ENCODE peak calls at places on chromosomes 16 and 17, in six cellular contexts. One of them, this sample, is unnamed. For H3K27me3, the result is how much of the 10 kb centered on the place peaks cover.

GRCh38 chr17:71114911-71115668 is 945.8 kb downstream of the KCNJ2 start:
- DNase-seq in fibroblast of lung: peak
- DNase-seq in vagina: no peak
- DNase-seq in upper lobe of right lung: no peak
- DNase-seq in cardiac muscle cell: no peak
- DNase-seq in esophagus squamous epithelium: no peak
- DNase-seq in this sample: no peak

GRCh38 chr17:75199886-75200618 is 5.4 kb upstream of the NUP85 start:
- DNase-seq in fibroblast of lung: no peak
- DNase-seq in vagina: no peak
- DNase-seq in upper lobe of right lung: no peak
- DNase-seq in cardiac muscle cell: no peak
- DNase-seq in esophagus squamous epithelium: no peak
- DNase-seq in this sample: no peak

GRCh38 chr16:89156740-89157645 is 14.6 kb upstream of the CDH15 start:
- DNase-seq in fibroblast of lung: no peak
- DNase-seq in vagina: no peak
- DNase-seq in upper lobe of right lung: no peak
- DNase-seq in cardiac muscle cell: no peak
- DNase-seq in esophagus squamous epithelium: no peak
- DNase-seq in this sample: no peak

GRCh38 chr17:71085238-71086033 is 916.1 kb downstream of the KCNJ2 start:
- DNase-seq in fibroblast of lung: peak
- DNase-seq in vagina: no peak
- DNase-seq in upper lobe of right lung: no peak
- DNase-seq in cardiac muscle cell: peak
- DNase-seq in esophagus squamous epithelium: no peak
- DNase-seq in this sample: no peak

GRCh38 chr17:82793974-82794620 is 42.2 kb downstream of the TBCD start:
- DNase-seq in fibroblast of lung: peak
- DNase-seq in vagina: no peak
- DNase-seq in upper lobe of right lung: no peak
- DNase-seq in cardiac muscle cell: no peak
- DNase-seq in esophagus squamous epithelium: no peak
- DNase-seq in this sample: no peak

GRCh38 chr16:88611220-88611821 is 27.1 kb upstream of the IL17C start:
- DNase-seq in fibroblast of lung: no peak
- DNase-seq in vagina: no peak
- DNase-seq in upper lobe of right lung: no peak
- DNase-seq in cardiac muscle cell: no peak
- DNase-seq in esophagus squamous epithelium: no peak
- DNase-seq in this sample: no peak

GRCh38 chr17:77999413-78000173 is 41.1 kb downstream of the TNRC6C start:
- DNase-seq in fibroblast of lung: peak
- DNase-seq in vagina: no peak
- DNase-seq in upper lobe of right lung: no peak
- DNase-seq in cardiac muscle cell: peak
- DNase-seq in esophagus squamous epithelium: no peak
- DNase-seq in this sample: no peak

GRCh38 chr16:79537584-79537983 is 63.0 kb downstream of the MAF start:
- DNase-seq in fibroblast of lung: no peak
- DNase-seq in vagina: no peak
- DNase-seq in upper lobe of right lung: no peak
- DNase-seq in cardiac muscle cell: no peak
- DNase-seq in esophagus squamous epithelium: no peak
- DNase-seq in this sample: no peak

GRCh38 chr17:61405686-61406542 is 6.3 kb downstream of the TBX2 start:
- DNase-seq in fibroblast of lung: peak
- DNase-seq in vagina: no peak
- DNase-seq in upper lobe of right lung: peak
- DNase-seq in cardiac muscle cell: no peak
- DNase-seq in esophagus squamous epithelium: no peak
- DNase-seq in this sample: no peak

GRCh38 chr17:61405047-61405685 is 5.5 kb downstream of the TBX2 start:
- DNase-seq in fibroblast of lung: peak
- DNase-seq in vagina: no peak
- DNase-seq in upper lobe of right lung: no peak
- DNase-seq in cardiac muscle cell: no peak
- DNase-seq in esophagus squamous epithelium: no peak
- DNase-seq in this sample: no peak

GRCh38 chr17:61403846-61404701 is 4.4 kb downstream of the TBX2 start:
- DNase-seq in fibroblast of lung: peak
- DNase-seq in vagina: no peak
- DNase-seq in upper lobe of right lung: peak
- DNase-seq in cardiac muscle cell: no peak
- DNase-seq in esophagus squamous epithelium: no peak
- DNase-seq in this sample: no peak

GRCh38 chr17:61402978-61403845 is 3.6 kb downstream of the TBX2 start:
- DNase-seq in fibroblast of lung: peak
- DNase-seq in vagina: no peak
- DNase-seq in upper lobe of right lung: peak
- DNase-seq in cardiac muscle cell: no peak
- DNase-seq in esophagus squamous epithelium: no peak
- DNase-seq in this sample: no peak

DNA sequence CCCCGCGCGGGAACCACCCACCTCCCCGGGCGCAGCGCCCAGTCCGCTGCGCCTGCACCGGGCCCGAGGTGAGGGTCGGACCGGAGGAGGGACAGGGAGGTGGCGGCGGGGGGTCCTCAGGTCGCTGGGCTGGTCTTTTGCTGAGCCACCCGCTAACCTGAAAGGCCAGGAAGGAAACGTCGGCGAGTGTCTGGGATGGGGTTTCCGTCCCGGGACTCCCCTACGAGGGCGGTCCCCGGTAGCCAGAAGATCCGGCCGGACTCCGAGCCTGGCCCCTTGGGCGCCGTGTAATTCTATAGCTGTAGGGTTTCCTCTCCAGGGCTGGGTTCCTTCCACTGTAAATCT is 5.0 kb downstream of the TBX2 start:
- DNase-seq in fibroblast of lung: no peak
- DNase-seq in vagina: no peak
- DNase-seq in upper lobe of right lung: peak
- DNase-seq in cardiac muscle cell: no peak
- DNase-seq in esophagus squamous epithelium: no peak
- DNase-seq in this sample: no peak
- H3K27me3 ChIP-seq in fibroblast of lung: under half
- H3K27me3 ChIP-seq in vagina: under half
- H3K27me3 ChIP-seq in upper lobe of right lung: half or more
- H3K27me3 ChIP-seq in cardiac muscle cell: half or more
- H3K27me3 ChIP-seq in esophagus squamous epithelium: under half
- H3K27me3 ChIP-seq in this sample: half or more

GRCh38 chr17:31269597-31269996 is 27.4 kb downstream of the OMG start:
- DNase-seq in fibroblast of lung: peak
- DNase-seq in vagina: no peak
- DNase-seq in upper lobe of right lung: no peak
- DNase-seq in cardiac muscle cell: peak
- DNase-seq in esophagus squamous epithelium: no peak
- DNase-seq in this sample: no peak
- H3K27ac ChIP-seq in fibroblast of lung: peak
- H3K27ac ChIP-seq in vagina: peak
- H3K27ac ChIP-seq in upper lobe of right lung: no peak
- H3K27ac ChIP-seq in cardiac muscle cell: peak
- H3K27ac ChIP-seq in esophagus squamous epithelium: peak
- H3K27ac ChIP-seq in this sample: no peak

GRCh38 chr17:73610331-73610911 is 33.8 kb downstream of the SDK2 start:
- DNase-seq in fibroblast of lung: no peak
- DNase-seq in vagina: no peak
- DNase-seq in upper lobe of right lung: no peak
- DNase-seq in cardiac muscle cell: no peak
- DNase-seq in esophagus squamous epithelium: no peak
- DNase-seq in this sample: no peak
- H3K27me3 ChIP-seq in fibroblast of lung: under half
- H3K27me3 ChIP-seq in vagina: under half
- H3K27me3 ChIP-seq in upper lobe of right lung: under half
- H3K27me3 ChIP-seq in cardiac muscle cell: under half
- H3K27me3 ChIP-seq in esophagus squamous epithelium: under half
- H3K27me3 ChIP-seq in this sample: under half

GRCh38 chr16:56347166-56347565 is 78.2 kb downstream of the AMFR start:
- DNase-seq in fibroblast of lung: no peak
- DNase-seq in vagina: no peak
- DNase-seq in upper lobe of right lung: peak
- DNase-seq in cardiac muscle cell: no peak
- DNase-seq in esophagus squamous epithelium: no peak
- DNase-seq in this sample: no peak
- H3K27ac ChIP-seq in fibroblast of lung: no peak
- H3K27ac ChIP-seq in vagina: no peak
- H3K27ac ChIP-seq in upper lobe of right lung: no peak
- H3K27ac ChIP-seq in cardiac muscle cell: no peak
- H3K27ac ChIP-seq in esophagus squamous epithelium: no peak
- H3K27ac ChIP-seq in this sample: no peak

DNA sequence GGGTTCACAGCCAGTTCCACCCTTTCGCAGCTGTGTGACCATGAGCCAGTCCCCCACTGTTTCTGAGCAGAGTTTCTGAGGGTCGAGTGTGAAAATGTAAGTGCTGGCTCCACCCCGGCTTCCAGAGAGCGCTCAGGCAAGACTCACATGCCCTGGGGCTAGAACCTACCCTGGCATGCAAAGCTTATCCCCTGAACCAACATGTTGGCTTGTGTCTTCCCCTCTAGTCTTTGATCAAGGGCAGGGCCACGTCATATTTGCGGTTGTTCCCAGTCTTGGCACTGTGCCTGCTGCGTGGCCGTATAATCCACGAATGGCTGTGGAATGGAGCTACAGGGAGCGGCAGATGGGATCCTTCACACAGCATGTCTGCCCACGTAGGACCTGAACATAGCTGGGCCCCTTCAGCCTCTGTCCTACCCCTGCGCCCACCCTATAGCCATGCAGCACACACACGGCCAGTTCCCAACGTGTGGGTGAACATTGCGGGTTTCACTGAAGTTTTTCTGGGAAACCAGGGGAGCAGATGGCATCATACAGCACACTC is 84.8 kb downstream of the MRM1 start:
- DNase-seq in fibroblast of lung: no peak
- DNase-seq in vagina: no peak
- DNase-seq in upper lobe of right lung: no peak
- DNase-seq in cardiac muscle cell: no peak
- DNase-seq in esophagus squamous epithelium: no peak
- DNase-seq in this sample: no peak
- H3K27me3 ChIP-seq in fibroblast of lung: under half
- H3K27me3 ChIP-seq in vagina: under half
- H3K27me3 ChIP-seq in upper lobe of right lung: under half
- H3K27me3 ChIP-seq in cardiac muscle cell: under half
- H3K27me3 ChIP-seq in esophagus squamous epithelium: under half
- H3K27me3 ChIP-seq in this sample: under half

This sample was measured in CD8-positive, alpha-beta T cell.